ENCODE peak calls at places on chromosomes 16 and 17, in six cellular contexts. F is GM13977, G is cardiac fibroblast, N is colonic mucosa, P is keratinocyte, Q is HFFc6. D is an unnamed sample.

GRCh38 chr17:70636517-70637133 is 467.3 kb downstream of the KCNJ2 start:
- DNase-seq in F (peak; percentile 31), G (peak; percentile 59), N (no peak), P (no peak), Q (peak; percentile 36), D (peak; percentile 11)

GRCh38 chr16:49492090-49492801 is 118.6 kb downstream of the C16orf78 start:
- DNase-seq in F (peak; percentile 88), G (peak; percentile 21), N (no peak), P (no peak), Q (no peak), D (peak; percentile 34)

GRCh38 chr17:64004903-64005733 is 7.0 kb downstream of the PRR29 start:
- DNase-seq in F (no peak), G (no peak), N (peak; percentile 14), P (no peak), Q (no peak), D (no peak)

GRCh38 chr17:46813920-46814319 is 4.6 kb downstream of the WNT3 start:
- DNase-seq in F (no peak), G (no peak), N (no peak), P (no peak), Q (no peak), D (no peak)

GRCh38 chr16:30958164-30959083 is 870 bp downstream of the SETD1A start:
- DNase-seq in F (peak; percentile 90), G (peak; percentile 61), N (peak; percentile 35), P (no peak), Q (peak; percentile 47), D (peak; percentile 49)

GRCh38 chr16:55480228-55480655 is 1.2 kb downstream of the MMP2 start:
- DNase-seq in F (no peak), G (peak; percentile 97), N (peak; percentile 68), P (no peak), Q (peak; percentile 82), D (no peak)

GRCh38 chr17:27984816-27985215 is 57.7 kb upstream of the NLK start:
- DNase-seq in F (no peak), G (peak; percentile 28), N (no peak), P (no peak), Q (no peak), D (no peak)

GRCh38 chr17:71438631-71439146 is 682.1 kb upstream of the SOX9 start:
- DNase-seq in F (no peak), G (peak; percentile 76), N (no peak), P (peak; percentile 99), Q (peak; percentile 96), D (no peak)

GRCh38 chr17:46820592-46821450 is 2.3 kb upstream of the WNT3 start:
- DNase-seq in F (no peak), G (no peak), N (no peak), P (no peak), Q (no peak), D (no peak)

GRCh38 chr16:75130150-75130771 is 13.7 kb upstream of the LDHD start:
- DNase-seq in F (no peak), G (no peak), N (no peak), P (no peak), Q (no peak), D (no peak)

GRCh38 chr17:64036198-64036922 is 15.9 kb upstream of the ICAM2 start:
- DNase-seq in F (no peak), G (no peak), N (peak; percentile 12), P (no peak), Q (no peak), D (no peak)

GRCh38 chr17:34241062-34241461 is 14.0 kb upstream of the CCL2 start:
- DNase-seq in F (no peak), G (peak; percentile 47), N (peak; percentile 61), P (no peak), Q (no peak), D (no peak)

GRCh38 chr16:72810480-72810879 is 237.4 kb downstream of the ZFHX3 start:
- DNase-seq in F (no peak), G (no peak), N (no peak), P (no peak), Q (no peak), D (no peak)

GRCh38 chr16:31092330-31092729 is 2.3 kb downstream of the VKORC1 start:
- DNase-seq in F (no peak), G (no peak), N (no peak), P (no peak), Q (peak; percentile 57), D (no peak)

GRCh38 chr17:41324180-41325075 is 8.9 kb upstream of the KRTAP17-1 start:
- DNase-seq in F (no peak), G (no peak), N (no peak), P (no peak), Q (no peak), D (peak; percentile 34)

GRCh38 chr17:62705781-62706597 is 78.5 kb downstream of the MRC2 start:
- DNase-seq in F (no peak), G (peak; percentile 41), N (no peak), P (no peak), Q (no peak), D (no peak)

GRCh38 chr17:78798695-78799559 is 16.9 kb upstream of the CYTH1 start:
- DNase-seq in F (peak; percentile 66), G (peak; percentile 39), N (no peak), P (no peak), Q (no peak), D (peak; percentile 33)

GRCh38 chr17:46192484-46193245 is 564 bp downstream of the KANSL1 start:
- DNase-seq in F (peak; percentile 84), G (peak; percentile 71), N (peak; percentile 75), P (no peak), Q (peak; percentile 49), D (peak; percentile 72)

GRCh38 chr17:227581-228222 is 46.3 kb upstream of the DOC2B start:
- DNase-seq in F (no peak), G (no peak), N (no peak), P (no peak), Q (no peak), D (no peak)

GRCh38 chr17:31156326-31156725 is 61.5 kb downstream of the NF1 start:
- DNase-seq in F (no peak), G (peak; percentile 9), N (no peak), P (no peak), Q (peak; percentile 64), D (no peak)

GRCh38 chr17:71055128-71055527 is 885.8 kb downstream of the KCNJ2 start:
- DNase-seq in F (no peak), G (no peak), N (no peak), P (no peak), Q (no peak), D (no peak)

GRCh38 chr17:73274490-73274889 is 12.8 kb upstream of the CPSF4L start:
- DNase-seq in F (no peak), G (no peak), N (no peak), P (no peak), Q (no peak), D (no peak)

GRCh38 chr17:8503807-8504206 is 68.1 kb downstream of the NDEL1 start:
- DNase-seq in F (no peak), G (no peak), N (no peak), P (no peak), Q (no peak), D (no peak)

GRCh38 chr17:39400547-39401411 is 647 bp downstream of the FBXL20 start:
- DNase-seq in F (no peak), G (peak; percentile 9), N (peak; percentile 23), P (no peak), Q (no peak), D (peak; percentile 35)

GRCh38 chr17:9924735-9925191 is 19.7 kb upstream of the RCVRN start:
- DNase-seq in F (peak; percentile 76), G (peak; percentile 78), N (no peak), P (peak; percentile 7), Q (peak; percentile 81), D (no peak)

DNA sequence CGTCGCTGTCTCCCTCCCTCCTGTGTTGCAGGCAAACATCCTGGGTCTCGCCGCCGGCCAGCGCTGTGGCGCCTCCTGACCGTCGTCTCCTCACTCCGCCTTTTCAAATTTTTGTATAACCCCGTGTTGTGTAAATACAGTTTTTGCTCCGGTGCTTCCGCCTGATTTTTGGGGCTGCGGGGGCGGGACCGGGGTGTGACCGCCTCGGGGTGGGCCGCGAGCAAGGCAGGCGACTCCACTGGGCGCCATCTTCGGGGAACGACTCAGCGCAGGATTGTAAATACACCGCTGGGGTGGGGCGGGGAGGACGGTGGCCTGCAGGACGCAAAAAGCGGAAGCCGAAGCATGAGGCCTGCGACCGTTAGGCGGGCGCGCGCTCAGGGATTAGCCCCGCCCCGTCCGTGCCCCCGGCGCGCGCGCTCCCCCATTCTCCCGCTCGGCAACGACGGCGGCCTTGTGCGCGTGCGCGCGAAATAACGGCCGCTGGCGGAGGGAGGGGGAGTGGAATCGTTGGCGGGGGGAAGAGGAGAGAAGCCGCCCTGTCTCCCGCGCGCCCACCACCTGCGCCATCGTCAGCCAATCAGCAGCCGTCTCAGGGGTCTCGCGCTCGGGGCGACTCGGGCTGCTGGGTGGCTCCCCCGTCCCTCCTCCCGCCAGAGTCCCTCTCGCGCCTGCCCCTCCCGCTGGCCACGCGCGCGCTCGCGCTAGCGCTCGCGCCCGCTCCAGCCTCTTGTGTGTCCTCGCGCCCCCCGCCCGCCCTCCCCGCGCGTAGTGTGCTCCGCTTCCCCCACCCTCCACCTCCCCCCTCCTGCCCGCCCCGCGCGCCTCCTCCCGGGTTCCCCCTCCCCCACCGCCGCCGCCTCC is 865 bp upstream of the MAZ start:
- DNase-seq in F (peak; percentile 97), G (peak; percentile 98), N (peak; percentile 99), P (no peak), Q (peak; percentile 97), D (peak; percentile 99)
- TF ChIP-seq CTCF in F (no peak), G (no peak), N (no peak), P (no peak), Q (peak; percentile 20), D (no peak)

DNA sequence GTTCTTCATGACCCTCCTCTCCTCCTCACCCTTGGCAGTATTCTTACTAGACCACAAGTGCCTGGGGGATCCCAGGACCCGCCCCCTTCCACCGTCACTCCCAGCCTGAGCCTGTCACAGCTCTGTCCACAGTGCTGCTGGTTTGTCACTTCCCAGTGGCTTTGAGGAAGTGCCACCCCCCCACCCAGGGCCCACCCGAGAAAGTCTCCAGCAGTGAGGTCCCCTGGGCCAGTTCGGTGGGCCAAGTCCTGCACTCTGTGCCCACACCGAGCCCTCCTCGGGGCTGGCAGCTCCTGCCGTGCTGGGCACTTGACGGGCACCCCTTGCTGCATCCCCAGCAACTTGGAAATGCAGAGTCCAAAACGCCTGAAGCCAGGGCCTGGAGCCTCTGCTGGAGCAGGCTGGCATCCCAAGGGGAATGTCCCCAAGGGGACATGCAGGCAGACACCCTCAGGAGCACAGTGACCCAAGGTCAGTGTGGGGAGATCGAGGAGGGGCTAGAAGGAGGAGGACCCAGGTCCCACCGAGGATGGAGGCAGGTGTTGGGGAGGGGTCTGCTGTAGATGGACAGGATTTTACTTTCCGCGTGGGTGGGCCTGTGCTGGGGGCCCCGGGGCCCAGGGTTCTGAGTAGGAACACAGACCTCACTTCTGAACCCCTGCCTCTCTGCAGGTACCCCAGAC is 15.5 kb downstream of the MMP15 start:
- DNase-seq in F (peak; percentile 22), G (no peak), N (no peak), P (no peak), Q (no peak), D (no peak)
- TF ChIP-seq CTCF in F (no peak), G (no peak), N (no peak), P (no peak), Q (no peak), D (no peak)

GRCh38 chr16:47995354-47995753 is 160.4 kb downstream of the ABCC12 start:
- DNase-seq in F (no peak), G (no peak), N (no peak), P (no peak), Q (no peak), D (no peak)
- TF ChIP-seq CTCF in F (peak; percentile 8), G (peak; percentile 19), N (no peak), P (no peak), Q (peak; percentile 14), D (no peak)

GRCh38 chr17:75906143-75906884 is 1.6 kb upstream of the MRPL38 start:
- DNase-seq in F (no peak), G (no peak), N (no peak), P (no peak), Q (no peak), D (no peak)
- TF ChIP-seq CTCF in F (no peak), G (no peak), N (no peak), P (no peak), Q (no peak), D (no peak)